ENCODE peak calls at places on chromosomes 2 and 18, in four cellular contexts. One of them, this sample, is unnamed.

GRCh38 chr2:128395640-128396499 is 77.2 kb upstream of the HS6ST1 start:
- DNase-seq in brain microvascular endothelial cell: peak
- DNase-seq in transverse colon: peak
- DNase-seq in tibial nerve: no peak
- DNase-seq in this sample: no peak

GRCh38 chr2:234690569-234691225 is 193.8 kb upstream of the ARL4C start:
- DNase-seq in brain microvascular endothelial cell: no peak
- DNase-seq in transverse colon: no peak
- DNase-seq in tibial nerve: no peak
- DNase-seq in this sample: no peak

GRCh38 chr2:47501374-47502200 is 98.6 kb downstream of the MSH2 start:
- DNase-seq in transverse colon: no peak
- DNase-seq in brain microvascular endothelial cell: peak
- DNase-seq in tibial nerve: no peak
- DNase-seq in this sample: no peak

GRCh38 chr2:47214990-47215389 is 59.9 kb upstream of the STPG4 start:
- DNase-seq in brain microvascular endothelial cell: no peak
- DNase-seq in tibial nerve: no peak
- DNase-seq in transverse colon: no peak
- DNase-seq in this sample: no peak

GRCh38 chr2:13056259-13056843 is 339.6 kb downstream of the TRIB2 start:
- DNase-seq in brain microvascular endothelial cell: no peak
- DNase-seq in tibial nerve: no peak
- DNase-seq in transverse colon: no peak
- DNase-seq in this sample: no peak

GRCh38 chr2:101150306-101151140 is 659 bp downstream of the TBC1D8 start:
- DNase-seq in tibial nerve: no peak
- DNase-seq in brain microvascular endothelial cell: no peak
- DNase-seq in transverse colon: peak
- DNase-seq in this sample: peak

GRCh38 chr2:196718796-196719564 is 79.5 kb downstream of the CCDC150 start:
- DNase-seq in brain microvascular endothelial cell: peak
- DNase-seq in tibial nerve: peak
- DNase-seq in transverse colon: no peak
- DNase-seq in this sample: no peak

GRCh38 chr2:33518929-33519328 is 42.5 kb downstream of the RASGRP3 start:
- DNase-seq in brain microvascular endothelial cell: peak
- DNase-seq in transverse colon: no peak
- DNase-seq in tibial nerve: no peak
- DNase-seq in this sample: no peak

GRCh38 chr2:20592106-20593071 is 58.5 kb downstream of the HS1BP3 start:
- DNase-seq in brain microvascular endothelial cell: no peak
- DNase-seq in transverse colon: peak
- DNase-seq in tibial nerve: no peak
- DNase-seq in this sample: no peak

GRCh38 chr2:65999790-66000189 is 435.1 kb upstream of the MEIS1 start:
- DNase-seq in tibial nerve: no peak
- DNase-seq in brain microvascular endothelial cell: no peak
- DNase-seq in transverse colon: no peak
- DNase-seq in this sample: no peak

GRCh38 chr2:120938132-120938771 is 202.6 kb downstream of the GLI2 start:
- DNase-seq in tibial nerve: no peak
- DNase-seq in transverse colon: no peak
- DNase-seq in brain microvascular endothelial cell: no peak
- DNase-seq in this sample: no peak

GRCh38 chr2:150204449-150204848 is 283.0 kb downstream of the RND3 start:
- DNase-seq in transverse colon: no peak
- DNase-seq in brain microvascular endothelial cell: peak
- DNase-seq in tibial nerve: no peak
- DNase-seq in this sample: no peak

GRCh38 chr2:121766624-121767023 is 11.2 kb downstream of the TSN start:
- DNase-seq in transverse colon: no peak
- DNase-seq in tibial nerve: no peak
- DNase-seq in brain microvascular endothelial cell: no peak
- DNase-seq in this sample: no peak

GRCh38 chr2:10466801-10467200 is 18.7 kb upstream of the ODC1 start:
- DNase-seq in brain microvascular endothelial cell: no peak
- DNase-seq in tibial nerve: no peak
- DNase-seq in transverse colon: no peak
- DNase-seq in this sample: no peak

GRCh38 chr2:176653856-176654443 is 384.7 kb downstream of the MTX2 start:
- DNase-seq in brain microvascular endothelial cell: peak
- DNase-seq in tibial nerve: peak
- DNase-seq in transverse colon: peak
- DNase-seq in this sample: peak

GRCh38 chr2:139946690-139947089 is 1166.5 kb upstream of the NXPH2 start:
- DNase-seq in brain microvascular endothelial cell: no peak
- DNase-seq in tibial nerve: no peak
- DNase-seq in transverse colon: no peak
- DNase-seq in this sample: no peak

GRCh38 chr2:158131919-158132566 is 30.4 kb downstream of the UPP2 start:
- DNase-seq in transverse colon: no peak
- DNase-seq in tibial nerve: no peak
- DNase-seq in brain microvascular endothelial cell: no peak
- DNase-seq in this sample: no peak

GRCh38 chr2:179393481-179393880 is 128.8 kb upstream of the SESTD1 start:
- DNase-seq in tibial nerve: no peak
- DNase-seq in brain microvascular endothelial cell: peak
- DNase-seq in transverse colon: no peak
- DNase-seq in this sample: no peak

GRCh38 chr2:196598846-196599245 is 40.7 kb upstream of the CCDC150 start:
- DNase-seq in brain microvascular endothelial cell: no peak
- DNase-seq in transverse colon: no peak
- DNase-seq in tibial nerve: no peak
- DNase-seq in this sample: no peak

GRCh38 chr2:162587653-162588052 is 243.7 kb downstream of the GCA start:
- DNase-seq in tibial nerve: no peak
- DNase-seq in brain microvascular endothelial cell: no peak
- DNase-seq in transverse colon: no peak
- DNase-seq in this sample: no peak

GRCh38 chr2:151498178-151498577 is 88.5 kb downstream of the RIF1 start:
- DNase-seq in tibial nerve: no peak
- DNase-seq in brain microvascular endothelial cell: no peak
- DNase-seq in transverse colon: no peak
- DNase-seq in this sample: no peak

GRCh38 chr2:98601532-98602132 is 6.7 kb downstream of the COA5 start:
- DNase-seq in transverse colon: no peak
- DNase-seq in tibial nerve: no peak
- DNase-seq in brain microvascular endothelial cell: peak
- DNase-seq in this sample: no peak

GRCh38 chr2:26764078-26764887 is at the start of gene SLC35F6:
- DNase-seq in transverse colon: peak
- DNase-seq in brain microvascular endothelial cell: peak
- DNase-seq in tibial nerve: peak
- DNase-seq in this sample: peak

GRCh38 chr2:108575132-108575966 is 41.1 kb downstream of the LIMS1 start:
- DNase-seq in tibial nerve: no peak
- DNase-seq in brain microvascular endothelial cell: peak
- DNase-seq in transverse colon: no peak
- DNase-seq in this sample: no peak

GRCh38 chr2:53130441-53130943 is 637.1 kb upstream of the CHAC2 start:
- DNase-seq in tibial nerve: no peak
- DNase-seq in transverse colon: no peak
- DNase-seq in brain microvascular endothelial cell: peak
- DNase-seq in this sample: no peak

GRCh38 chr2:171478345-171478744 is 43.9 kb upstream of the CYBRD1 start:
- DNase-seq in tibial nerve: no peak
- DNase-seq in transverse colon: no peak
- DNase-seq in brain microvascular endothelial cell: peak
- DNase-seq in this sample: no peak

GRCh38 chr2:190649035-190649797 is at the start of gene NAB1:
- DNase-seq in transverse colon: peak
- DNase-seq in brain microvascular endothelial cell: peak
- DNase-seq in tibial nerve: no peak
- DNase-seq in this sample: peak

GRCh38 chr2:219381448-219381847 is 6.3 kb downstream of the DNPEP start:
- DNase-seq in transverse colon: no peak
- DNase-seq in brain microvascular endothelial cell: no peak
- DNase-seq in tibial nerve: no peak
- DNase-seq in this sample: no peak

GRCh38 chr2:38528008-38528442 is 74.7 kb downstream of the HNRNPLL start:
- DNase-seq in tibial nerve: peak
- DNase-seq in brain microvascular endothelial cell: peak
- DNase-seq in transverse colon: no peak
- DNase-seq in this sample: no peak

GRCh38 chr2:224126001-224126400 is 86.9 kb upstream of the SERPINE2 start:
- DNase-seq in brain microvascular endothelial cell: no peak
- DNase-seq in transverse colon: no peak
- DNase-seq in tibial nerve: no peak
- DNase-seq in this sample: no peak

GRCh38 chr18:25055076-25055475 is 296.9 kb downstream of the ZNF521 start:
- DNase-seq in tibial nerve: no peak
- DNase-seq in transverse colon: no peak
- DNase-seq in brain microvascular endothelial cell: no peak
- DNase-seq in this sample: no peak

GRCh38 chr2:238601433-238602222 is 174.9 kb downstream of the ASB1 start:
- DNase-seq in transverse colon: peak
- DNase-seq in brain microvascular endothelial cell: no peak
- DNase-seq in tibial nerve: peak
- DNase-seq in this sample: no peak

GRCh38 chr2:78754930-78755329 is 270.6 kb upstream of the REG3G start:
- DNase-seq in brain microvascular endothelial cell: no peak
- DNase-seq in transverse colon: no peak
- DNase-seq in tibial nerve: no peak
- DNase-seq in this sample: no peak
- H3K27ac ChIP-seq in brain microvascular endothelial cell: no peak
- H3K27ac ChIP-seq in transverse colon: no peak
- H3K27ac ChIP-seq in tibial nerve: no peak
- H3K27ac ChIP-seq in this sample: no peak

DNA sequence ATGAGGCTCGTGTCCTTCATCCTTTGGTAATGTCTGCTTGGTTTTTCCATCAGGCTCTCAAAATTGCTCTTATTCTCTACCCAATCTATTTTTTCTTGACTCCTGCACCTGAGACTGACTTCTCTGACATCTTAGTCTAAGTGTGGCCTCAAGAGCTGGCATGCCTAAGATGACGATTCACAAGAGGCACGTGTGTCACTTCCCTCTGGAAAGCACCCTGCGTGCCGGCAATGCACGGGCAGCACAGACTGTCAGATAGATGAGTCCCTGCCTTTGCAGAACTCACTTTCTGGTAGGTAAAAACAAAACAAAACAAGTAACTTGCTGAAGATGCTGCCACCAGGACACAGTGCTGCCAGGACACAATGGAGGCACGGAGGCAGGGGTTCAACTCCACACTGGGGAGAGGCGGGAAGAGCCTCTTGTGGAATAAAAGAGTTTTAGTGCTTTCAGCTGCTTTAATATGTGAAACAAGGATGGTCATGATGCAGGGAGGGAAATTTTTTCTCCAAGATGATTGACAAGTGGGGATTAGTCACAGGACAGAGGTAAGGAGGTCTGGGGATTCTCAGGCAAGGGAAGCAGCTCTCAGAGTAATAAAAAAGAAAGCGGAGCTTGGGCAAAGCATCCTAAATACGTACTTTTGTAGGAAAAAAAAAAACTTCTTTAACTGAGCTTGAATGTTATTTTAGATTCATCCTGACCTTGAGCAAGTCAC is 27.3 kb downstream of the CYB5A start:
- DNase-seq in brain microvascular endothelial cell: no peak
- DNase-seq in tibial nerve: no peak
- DNase-seq in transverse colon: no peak
- DNase-seq in this sample: no peak
- H3K27ac ChIP-seq in brain microvascular endothelial cell: no peak
- H3K27ac ChIP-seq in tibial nerve: no peak
- H3K27ac ChIP-seq in transverse colon: no peak
- H3K27ac ChIP-seq in this sample: no peak

GRCh38 chr2:192162392-192163042 is 32.2 kb downstream of the TMEFF2 start:
- DNase-seq in brain microvascular endothelial cell: peak
- DNase-seq in transverse colon: peak
- DNase-seq in tibial nerve: peak
- DNase-seq in this sample: peak
- H3K27ac ChIP-seq in brain microvascular endothelial cell: no peak
- H3K27ac ChIP-seq in transverse colon: no peak
- H3K27ac ChIP-seq in tibial nerve: no peak
- H3K27ac ChIP-seq in this sample: no peak

GRCh38 chr2:174929786-174930185 is 75.4 kb downstream of the CHN1 start:
- DNase-seq in brain microvascular endothelial cell: no peak
- DNase-seq in transverse colon: no peak
- DNase-seq in tibial nerve: no peak
- DNase-seq in this sample: no peak
- H3K27ac ChIP-seq in brain microvascular endothelial cell: no peak
- H3K27ac ChIP-seq in transverse colon: no peak
- H3K27ac ChIP-seq in tibial nerve: no peak
- H3K27ac ChIP-seq in this sample: no peak

GRCh38 chr2:135256531-135257258 is 204.6 kb downstream of the RAB3GAP1 start:
- DNase-seq in brain microvascular endothelial cell: peak
- DNase-seq in tibial nerve: no peak
- DNase-seq in transverse colon: no peak
- DNase-seq in this sample: no peak
- H3K27ac ChIP-seq in brain microvascular endothelial cell: no peak
- H3K27ac ChIP-seq in tibial nerve: no peak
- H3K27ac ChIP-seq in transverse colon: no peak
- H3K27ac ChIP-seq in this sample: no peak

DNA sequence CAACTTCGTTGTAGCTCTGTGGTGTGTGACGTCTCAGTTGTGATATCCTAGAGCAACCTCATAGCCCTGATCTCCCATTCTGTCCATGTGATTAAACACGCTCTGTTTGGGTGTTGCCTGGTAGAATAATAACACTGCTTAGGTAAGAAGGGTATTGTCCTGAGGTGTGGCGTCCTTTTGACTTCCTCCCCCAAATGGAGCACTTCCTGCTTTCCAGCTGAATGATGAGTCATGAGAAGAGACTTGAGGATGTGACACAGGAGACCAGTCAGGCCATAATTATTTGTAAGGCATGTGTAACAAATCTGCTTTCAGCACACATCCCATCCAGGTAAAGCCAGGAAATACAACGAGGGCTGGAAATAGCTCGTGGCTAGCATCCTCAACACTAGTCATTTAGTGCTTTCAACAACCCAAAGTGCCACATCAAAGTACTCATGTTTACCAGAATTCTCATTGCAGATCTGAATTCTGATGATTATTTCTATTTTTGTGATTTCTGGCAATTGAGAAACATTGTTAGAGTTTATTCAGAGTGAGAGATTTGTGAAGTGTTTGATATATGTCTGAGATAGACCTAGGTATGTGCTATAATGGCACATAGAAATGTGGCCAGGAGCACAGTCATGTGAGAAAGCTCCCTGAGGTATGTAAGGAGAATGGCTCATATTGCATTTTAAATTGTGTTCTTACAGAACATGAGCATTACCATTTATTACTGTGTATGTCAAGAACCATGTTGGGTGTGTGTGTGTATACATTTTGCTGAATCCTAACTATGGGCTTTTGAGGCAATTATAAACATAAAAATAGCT is 100.9 kb downstream of the RAPGEF4 start:
- DNase-seq in brain microvascular endothelial cell: peak
- DNase-seq in tibial nerve: no peak
- DNase-seq in transverse colon: no peak
- DNase-seq in this sample: no peak
- H3K27ac ChIP-seq in brain microvascular endothelial cell: no peak
- H3K27ac ChIP-seq in tibial nerve: no peak
- H3K27ac ChIP-seq in transverse colon: no peak
- H3K27ac ChIP-seq in this sample: no peak

This sample was measured in substantia nigra.